ENCODE peak calls at places on chromosomes 7 and 10, in six cellular contexts. V is transverse colon; Q is GM23338; U is CD8-positive, alpha-beta memory T cell; H is psoas muscle; R is colonic mucosa. A is an unnamed sample.

GRCh38 chr7:159318682-159319351 is 174.2 kb upstream of the VIPR2 start:
- DNase-seq in V (no peak), Q (no peak), U (no peak), H (no peak), R (no peak), A (no peak)

GRCh38 chr10:91409069-91409868 is 875 bp upstream of the HECTD2 start:
- DNase-seq in V (peak), Q (peak), U (peak), H (peak), R (peak), A (peak)

GRCh38 chr10:18098201-18098600 is 42.0 kb upstream of the CACNB2 start:
- DNase-seq in V (no peak), Q (no peak), U (no peak), H (no peak), R (no peak), A (no peak)

GRCh38 chr10:88185830-88186229 is 322.4 kb downstream of the PTEN start:
- DNase-seq in V (no peak), Q (no peak), U (no peak), H (no peak), R (no peak), A (no peak)

GRCh38 chr7:106430103-106430502 is 145.3 kb upstream of the NAMPT start:
- DNase-seq in V (no peak), Q (no peak), U (no peak), H (no peak), R (no peak), A (no peak)

GRCh38 chr7:96034940-96035727 is 262.8 kb downstream of the DYNC1I1 start:
- DNase-seq in V (no peak), Q (no peak), U (no peak), H (peak), R (no peak), A (no peak)

GRCh38 chr10:60737242-60737641 is 41.0 kb upstream of the CDK1 start:
- DNase-seq in V (no peak), Q (peak), U (no peak), H (no peak), R (no peak), A (no peak)

GRCh38 chr7:73435471-73436009 is 2.0 kb downstream of the FZD9 start:
- DNase-seq in V (no peak), Q (no peak), U (no peak), H (no peak), R (no peak), A (no peak)

GRCh38 chr7:77802557-77803410 is 4.2 kb downstream of the PHTF2 start:
- DNase-seq in V (no peak), Q (no peak), U (no peak), H (no peak), R (no peak), A (no peak)

GRCh38 chr10:25455980-25456567 is 281.3 kb downstream of the GPR158 start:
- DNase-seq in V (no peak), Q (no peak), U (no peak), H (no peak), R (no peak), A (no peak)

GRCh38 chr10:85857791-85858190 is 508.8 kb downstream of the GRID1 start:
- DNase-seq in V (no peak), Q (no peak), U (no peak), H (no peak), R (no peak), A (no peak)

GRCh38 chr7:5523052-5523711 is 99.5 kb upstream of the TNRC18 start:
- DNase-seq in V (peak), Q (peak), U (no peak), H (no peak), R (no peak), A (no peak)

GRCh38 chr7:110177463-110177862 is 913.5 kb upstream of the LRRN3 start:
- DNase-seq in V (no peak), Q (no peak), U (no peak), H (no peak), R (no peak), A (no peak)

GRCh38 chr10:88582806-88583583 is at the start of gene RNLS:
- DNase-seq in V (peak), Q (peak), U (peak), H (peak), R (peak), A (peak)

GRCh38 chr10:18164093-18164492 is 23.9 kb downstream of the CACNB2 start:
- DNase-seq in V (no peak), Q (no peak), U (no peak), H (no peak), R (no peak), A (no peak)

GRCh38 chr10:57898231-57898630 is 369.5 kb downstream of the IPMK start:
- DNase-seq in V (peak), Q (peak), U (no peak), H (no peak), R (peak), A (peak)

GRCh38 chr10:77756319-77757232 is 119.0 kb upstream of the KCNMA1 start:
- DNase-seq in V (peak), Q (peak), U (no peak), H (peak), R (peak), A (peak)

GRCh38 chr7:29194594-29195417 is at the start of gene CHN2:
- DNase-seq in V (peak), Q (peak), U (peak), H (peak), R (peak), A (peak)

GRCh38 chr7:149620961-149621360 is 123.4 kb upstream of the ZNF746 start:
- DNase-seq in V (peak), Q (no peak), U (peak), H (no peak), R (no peak), A (no peak)

GRCh38 chr7:56026538-56026937 is 24.7 kb downstream of the PSPH start:
- DNase-seq in V (no peak), Q (no peak), U (no peak), H (no peak), R (no peak), A (no peak)

GRCh38 chr10:97726636-97727178 is 10.2 kb upstream of the ZFYVE27 start:
- DNase-seq in V (peak), Q (peak), U (no peak), H (no peak), R (peak), A (no peak)

GRCh38 chr10:44952779-44953231 is 6.8 kb upstream of the RASSF4 start:
- DNase-seq in V (no peak), Q (peak), U (no peak), H (no peak), R (peak), A (no peak)

GRCh38 chr10:90227259-90227658 is 525.9 kb downstream of the KIF20B start:
- DNase-seq in V (no peak), Q (no peak), U (no peak), H (no peak), R (no peak), A (no peak)

GRCh38 chr7:150562919-150563318 is 4.3 kb upstream of the GIMAP4 start:
- DNase-seq in V (no peak), Q (no peak), U (no peak), H (no peak), R (no peak), A (no peak)

GRCh38 chr7:106864298-106865081 is 592 bp upstream of the PIK3CG start:
- DNase-seq in V (no peak), Q (no peak), U (no peak), H (no peak), R (no peak), A (peak)

GRCh38 chr7:92039900-92040299 is 94.4 kb downstream of the CYP51A1 start:
- DNase-seq in V (no peak), Q (no peak), U (no peak), H (no peak), R (no peak), A (no peak)

GRCh38 chr10:131731780-131732630 is 168.8 kb upstream of the PPP2R2D start:
- DNase-seq in V (no peak), Q (no peak), U (no peak), H (no peak), R (no peak), A (no peak)

GRCh38 chr7:121079425-121080169 is 91.1 kb downstream of the CPED1 start:
- DNase-seq in V (no peak), Q (no peak), U (no peak), H (no peak), R (no peak), A (no peak)

GRCh38 chr7:157355784-157356511 is 19.1 kb downstream of the DNAJB6 start:
- DNase-seq in V (no peak), Q (no peak), U (no peak), H (peak), R (no peak), A (no peak)

DNA sequence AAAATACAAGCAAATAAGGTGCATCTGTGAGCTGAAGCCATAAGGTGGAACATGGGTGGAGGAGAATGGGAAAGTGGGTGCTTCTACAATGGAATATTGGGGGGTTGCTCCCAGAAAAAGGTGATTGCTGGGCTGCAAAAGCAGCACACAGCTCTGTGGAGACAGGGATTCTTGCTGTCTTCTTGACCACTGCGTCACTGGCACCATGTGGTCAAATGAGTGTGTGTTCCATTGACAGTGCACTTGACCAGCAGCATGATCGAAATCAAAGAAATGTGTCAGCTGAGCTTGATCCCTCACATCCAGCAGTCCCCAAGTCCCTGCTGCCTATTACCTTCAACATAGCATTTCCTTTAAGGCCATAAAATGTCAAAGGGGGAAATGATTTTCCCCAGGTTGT is 56.2 kb downstream of the GPR26 start:
- DNase-seq in V (no peak), Q (no peak), U (no peak), H (no peak), R (no peak), A (no peak)
- H3K4me3 ChIP-seq in V (no peak), Q (no peak), U (no peak), H (no peak), R (no peak), A (no peak)

GRCh38 chr7:907158-907980 is 31.0 kb downstream of the GET4 start:
- DNase-seq in V (peak), Q (no peak), U (no peak), H (peak), R (no peak), A (no peak)

GRCh38 chr7:908159-908918 is 32.0 kb downstream of the GET4 start:
- DNase-seq in V (no peak), Q (no peak), U (no peak), H (no peak), R (no peak), A (no peak)

GRCh38 chr7:910931-911431 is 34.6 kb downstream of the GET4 start:
- DNase-seq in V (no peak), Q (no peak), U (no peak), H (no peak), R (no peak), A (no peak)

GRCh38 chr7:910441-910861 is 34.1 kb downstream of the GET4 start:
- DNase-seq in V (no peak), Q (no peak), U (no peak), H (no peak), R (no peak), A (no peak)

DNA sequence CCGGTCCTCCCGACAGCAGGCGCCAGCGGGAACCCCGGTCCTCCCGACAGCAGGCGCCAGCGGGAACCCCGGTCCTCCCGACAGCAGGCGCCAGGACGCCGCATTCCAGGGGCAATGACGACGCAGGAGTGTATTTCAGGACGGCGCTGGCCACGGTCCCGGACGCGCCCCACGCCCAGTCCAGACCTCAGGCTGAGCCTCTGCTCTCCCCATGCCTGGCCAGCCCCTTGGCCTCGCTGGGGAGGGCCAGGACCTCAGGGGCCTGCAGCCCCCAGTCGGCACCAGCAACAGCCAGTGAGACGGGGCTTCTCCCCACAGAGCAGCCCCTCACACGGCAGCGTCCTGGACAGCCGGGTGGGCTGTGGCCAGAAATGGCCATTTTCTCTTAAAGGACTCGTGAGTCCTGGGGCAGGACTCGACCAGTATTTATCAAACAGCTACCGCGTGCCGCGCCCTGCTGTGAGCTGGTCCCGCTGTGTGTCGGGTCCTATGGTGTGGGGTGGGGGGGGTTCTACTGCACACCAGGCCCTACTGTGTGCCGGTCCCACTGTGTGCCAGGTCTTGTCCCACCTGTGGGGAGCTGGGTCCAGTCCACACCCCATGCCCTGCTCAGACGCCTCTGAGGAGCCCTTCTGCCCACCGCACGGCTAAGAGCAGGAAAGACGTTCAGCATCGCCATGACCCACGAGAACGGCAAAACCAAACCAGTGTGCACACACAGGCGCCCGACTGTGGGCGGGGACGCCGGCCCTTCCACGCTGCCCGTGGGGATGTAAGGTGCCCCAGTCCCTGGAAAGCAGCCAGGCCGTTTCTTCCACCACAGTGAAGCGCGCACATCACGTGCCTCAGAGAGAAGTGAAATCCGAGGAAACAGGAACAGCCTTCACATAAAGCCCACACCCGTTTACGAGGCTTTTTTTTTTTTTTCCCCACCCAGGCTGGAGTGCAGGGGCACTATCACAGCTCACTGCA is 33.3 kb downstream of the GET4 start:
- DNase-seq in V (peak), Q (no peak), U (no peak), H (peak), R (peak), A (no peak)
- H3K4me3 ChIP-seq in V (no peak), Q (peak), U (no peak), H (peak), R (peak), A (no peak)

DNA sequence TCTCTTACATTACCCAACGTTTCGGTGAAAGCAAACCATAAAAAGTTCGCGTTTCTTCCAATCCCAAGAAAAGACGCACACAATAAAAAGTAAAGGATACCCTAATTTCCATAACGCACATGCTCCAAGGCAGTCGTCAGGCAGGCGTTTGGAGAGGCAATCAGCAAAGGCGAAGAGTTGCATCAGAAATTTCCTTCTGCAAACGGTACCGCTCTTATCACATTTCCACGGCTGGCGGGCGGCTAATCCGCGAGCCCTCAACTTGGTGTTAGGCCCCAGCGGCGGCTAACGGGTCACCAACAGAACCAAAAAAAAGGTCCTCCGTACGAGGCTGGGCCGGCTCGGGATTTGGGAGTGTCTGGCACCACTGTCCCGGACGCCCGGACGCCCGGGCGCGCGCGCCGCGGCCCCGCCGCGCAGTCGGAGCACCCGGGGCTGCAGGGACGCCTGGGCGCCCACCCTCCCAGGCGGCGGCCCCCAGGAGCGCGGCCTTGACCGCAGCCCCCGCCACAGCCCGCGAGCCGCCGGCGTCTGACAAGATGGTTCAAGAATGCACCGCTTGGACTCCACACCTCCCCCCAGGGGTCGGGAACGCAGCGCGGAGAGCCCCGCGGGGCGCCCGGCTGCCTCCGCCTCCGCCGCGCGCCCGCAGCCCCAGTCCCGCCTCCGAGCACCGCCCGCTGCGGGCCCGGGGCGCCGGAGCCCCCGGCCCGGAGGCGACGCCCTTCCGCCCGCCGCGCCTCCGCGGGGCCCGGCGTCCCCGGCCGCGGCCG is 9.8 kb upstream of the GRB10 start:
- DNase-seq in V (peak), Q (peak), U (no peak), H (peak), R (no peak), A (no peak)
- H3K4me3 ChIP-seq in V (peak), Q (peak), U (peak), H (peak), R (peak), A (no peak)

GRCh38 chr10:104329754-104330153 is 8.5 kb downstream of the ITPRIP start:
- DNase-seq in V (no peak), Q (no peak), U (no peak), H (peak), R (no peak), A (no peak)

GRCh38 chr10:104330168-104331117 is 7.8 kb downstream of the ITPRIP start:
- DNase-seq in V (peak), Q (no peak), U (no peak), H (peak), R (no peak), A (no peak)

GRCh38 chr10:104327745-104328635 is 10.3 kb downstream of the ITPRIP start:
- DNase-seq in V (no peak), Q (peak), U (no peak), H (peak), R (no peak), A (no peak)

GRCh38 chr10:104328636-104328915 is 9.7 kb downstream of the ITPRIP start:
- DNase-seq in V (no peak), Q (no peak), U (no peak), H (no peak), R (no peak), A (no peak)

DNA sequence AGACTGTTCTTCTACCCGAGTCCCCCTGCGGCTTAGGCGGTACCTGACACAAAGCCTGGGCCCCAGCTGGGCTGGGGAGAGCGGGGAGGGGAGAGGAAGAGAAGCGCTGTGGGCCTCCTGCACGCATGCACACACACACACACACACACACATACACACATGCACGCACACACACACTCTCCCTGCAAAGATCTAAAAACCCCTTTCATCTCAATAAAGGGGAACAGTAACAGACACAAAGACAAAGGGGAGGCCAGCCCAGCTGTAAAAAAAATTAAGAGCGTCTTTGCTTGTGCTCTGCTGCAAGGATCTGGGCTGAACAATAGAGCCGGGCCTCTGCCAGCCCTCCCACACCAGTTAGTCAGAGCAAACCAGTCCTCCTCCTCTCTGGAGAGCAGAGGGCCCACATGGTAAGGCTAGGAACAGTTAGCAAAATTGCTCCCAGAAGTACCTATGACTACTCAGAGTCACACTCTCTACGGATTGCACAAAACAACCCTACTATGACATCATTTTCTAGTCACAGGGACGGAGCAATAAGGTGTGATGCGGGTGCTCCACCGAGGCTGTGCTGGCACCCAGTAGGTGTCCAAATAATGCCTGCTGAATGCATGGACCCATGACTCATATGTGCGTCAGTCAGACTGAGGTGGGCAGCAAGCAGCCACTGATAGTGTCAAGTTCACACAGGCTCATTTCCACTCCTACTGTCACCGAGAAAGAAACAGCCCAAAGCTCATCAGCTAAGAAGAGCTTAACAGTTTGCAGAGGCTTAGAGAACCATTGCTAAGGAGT is 9.2 kb downstream of the ITPRIP start:
- DNase-seq in V (no peak), Q (peak), U (peak), H (peak), R (no peak), A (no peak)
- H3K4me3 ChIP-seq in V (no peak), Q (peak), U (peak), H (peak), R (no peak), A (no peak)

GRCh38 chr7:27917774-27918314 is 177.9 kb downstream of the TAX1BP1 start:
- DNase-seq in V (no peak), Q (no peak), U (no peak), H (no peak), R (no peak), A (no peak)
- H3K4me3 ChIP-seq in V (no peak), Q (no peak), U (no peak), H (no peak), R (no peak), A (no peak)

GRCh38 chr10:74418285-74418872 is 267.4 kb downstream of the ADK start:
- DNase-seq in V (no peak), Q (peak), U (no peak), H (no peak), R (no peak), A (no peak)

GRCh38 chr10:74424565-74424964 is 273.5 kb downstream of the ADK start:
- DNase-seq in V (no peak), Q (no peak), U (no peak), H (no peak), R (no peak), A (no peak)

GRCh38 chr10:74415440-74415839 is 264.4 kb downstream of the ADK start:
- DNase-seq in V (no peak), Q (no peak), U (no peak), H (no peak), R (no peak), A (no peak)

GRCh38 chr10:74417397-74417796 is 266.4 kb downstream of the ADK start:
- DNase-seq in V (no peak), Q (no peak), U (no peak), H (no peak), R (no peak), A (no peak)

GRCh38 chr10:74419491-74420466 is 268.8 kb downstream of the ADK start:
- DNase-seq in V (peak), Q (peak), U (no peak), H (no peak), R (peak), A (peak)
- H3K4me3 ChIP-seq in V (no peak), Q (no peak), U (no peak), H (no peak), R (no peak), A (no peak)

GRCh38 chr10:99731296-99732032 is 463 bp downstream of the COX15 start:
- DNase-seq in V (no peak), Q (no peak), U (no peak), H (no peak), R (no peak), A (no peak)

GRCh38 chr10:99732033-99732912 is at the start of the genes COX15 and CUTC:
- DNase-seq in V (peak), Q (peak), U (peak), H (peak), R (peak), A (peak)

GRCh38 chr10:99730026-99730425 is 1.9 kb downstream of the COX15 start:
- DNase-seq in V (no peak), Q (no peak), U (no peak), H (no peak), R (no peak), A (no peak)

GRCh38 chr10:99733366-99733765 is 1.3 kb downstream of the CUTC start:
- DNase-seq in V (no peak), Q (no peak), U (no peak), H (no peak), R (no peak), A (no peak)
- H3K4me3 ChIP-seq in V (peak), Q (peak), U (no peak), H (peak), R (peak), A (no peak)

A was measured in MM.1S.